ENCODE peak calls at places on chromosomes 11 and 22, in seven cellular contexts. S is MM.1S; I is breast epithelium; C is A549; M is CD8-positive, alpha-beta T cell; J is OCI-LY7; V is BE2C. A is an unnamed sample.

GRCh38 chr22:28017859-28018258 is 98.8 kb upstream of the PITPNB start:
- DNase-seq in S (no peak), I (peak; percentile 38), C (no peak), M (no peak), J (no peak), V (peak; percentile 6), A (no peak)

GRCh38 chr11:27700351-27701261 is at the start of gene BDNF:
- DNase-seq in S (peak; percentile 33), I (no peak), C (peak; percentile 49), M (no peak), J (no peak), V (no peak), A (no peak)

GRCh38 chr11:74806267-74806666 is 57.6 kb downstream of the RNF169 start:
- DNase-seq in S (no peak), I (no peak), C (no peak), M (no peak), J (no peak), V (no peak), A (no peak)

GRCh38 chr22:36182056-36182455 is 19.6 kb downstream of the APOL4 start:
- DNase-seq in S (no peak), I (no peak), C (no peak), M (no peak), J (no peak), V (no peak), A (no peak)

GRCh38 chr11:8567597-8568198 is 26.3 kb downstream of the STK33 start:
- DNase-seq in S (no peak), I (no peak), C (no peak), M (no peak), J (no peak), V (no peak), A (no peak)

GRCh38 chr11:100562102-100562501 is 125.0 kb upstream of the ARHGAP42 start:
- DNase-seq in S (no peak), I (no peak), C (no peak), M (no peak), J (no peak), V (no peak), A (no peak)

GRCh38 chr11:2592559-2593392 is 107.0 kb downstream of the KCNQ1OT1 start:
- DNase-seq in S (no peak), I (no peak), C (no peak), M (peak; percentile 8), J (no peak), V (peak; percentile 1), A (no peak)

GRCh38 chr11:115608976-115609375 is 104.8 kb upstream of the CADM1 start:
- DNase-seq in S (no peak), I (no peak), C (no peak), M (no peak), J (no peak), V (no peak), A (no peak)

GRCh38 chr11:43579171-43579918 is 101.2 kb upstream of the HSD17B12 start:
- DNase-seq in S (no peak), I (no peak), C (peak; percentile 69), M (no peak), J (peak; percentile 35), V (peak; percentile 60), A (no peak)

GRCh38 chr22:20486229-20486628 is 9.4 kb downstream of the KLHL22 start:
- DNase-seq in S (no peak), I (no peak), C (no peak), M (no peak), J (no peak), V (no peak), A (no peak)

GRCh38 chr11:71446942-71447688 is 1.1 kb downstream of the DHCR7 start:
- DNase-seq in S (no peak), I (peak; percentile 51), C (no peak), M (no peak), J (no peak), V (no peak), A (peak; percentile 74)

GRCh38 chr11:61172353-61172752 is 11.1 kb upstream of the VPS37C start:
- DNase-seq in S (no peak), I (no peak), C (no peak), M (no peak), J (no peak), V (no peak), A (no peak)

GRCh38 chr11:12195773-12196172 is 85.4 kb downstream of the MICAL2 start:
- DNase-seq in S (peak; percentile 36), I (no peak), C (no peak), M (peak; percentile 51), J (no peak), V (no peak), A (no peak)

GRCh38 chr11:123532131-123532530 is 102.1 kb downstream of the GRAMD1B start:
- DNase-seq in S (no peak), I (no peak), C (no peak), M (no peak), J (no peak), V (no peak), A (no peak)

GRCh38 chr11:101864098-101864497 is 50.7 kb upstream of the CEP126 start:
- DNase-seq in S (no peak), I (no peak), C (no peak), M (no peak), J (no peak), V (no peak), A (no peak)

GRCh38 chr11:131109256-131109655 is 193.0 kb upstream of the SNX19 start:
- DNase-seq in S (no peak), I (no peak), C (no peak), M (no peak), J (no peak), V (no peak), A (no peak)

GRCh38 chr11:71080239-71081097 is 171.9 kb downstream of the SHANK2 start:
- DNase-seq in S (peak; percentile 65), I (no peak), C (peak; percentile 77), M (peak; percentile 13), J (peak; percentile 68), V (peak; percentile 82), A (no peak)

GRCh38 chr11:93287434-93287833 is 43.1 kb upstream of the DEUP1 start:
- DNase-seq in S (no peak), I (no peak), C (no peak), M (no peak), J (no peak), V (no peak), A (no peak)

GRCh38 chr11:127789887-127790286 is 789.3 kb upstream of the KIRREL3 start:
- DNase-seq in S (peak; percentile 44), I (no peak), C (no peak), M (no peak), J (peak; percentile 8), V (peak; percentile 22), A (no peak)

GRCh38 chr11:95922536-95923440 is 1.1 kb downstream of the MTMR2 start:
- DNase-seq in S (no peak), I (no peak), C (no peak), M (no peak), J (no peak), V (no peak), A (no peak)

GRCh38 chr22:23144432-23144831 is 845 bp upstream of the RAB36 start:
- DNase-seq in S (no peak), I (no peak), C (no peak), M (no peak), J (no peak), V (no peak), A (no peak)
- H3K4me3 ChIP-seq in S (peak overlapping the region; percentile 59), I (peak overlapping the region; percentile 73), C (peak overlapping the region; percentile 56), M (peak overlapping the region; percentile 35), J (peak overlapping the region; percentile 60), V (peak overlapping the region; percentile 57), A (no peak overlapping the region)

GRCh38 chr11:78417175-78417887 is at the start of gene GAB2:
- DNase-seq in S (peak; percentile 31), I (no peak), C (no peak), M (no peak), J (no peak), V (no peak), A (no peak)

GRCh38 chr11:78418584-78419211 is 1.1 kb upstream of the GAB2 start:
- DNase-seq in S (no peak), I (no peak), C (no peak), M (no peak), J (no peak), V (no peak), A (no peak)

GRCh38 chr11:78419327-78419726 is 1.7 kb upstream of the GAB2 start:
- DNase-seq in S (no peak), I (no peak), C (peak; percentile 24), M (no peak), J (no peak), V (no peak), A (peak; percentile 94)

GRCh38 chr11:78416285-78417174 is 1.1 kb downstream of the GAB2 start:
- DNase-seq in S (peak; percentile 78), I (peak; percentile 80), C (peak; percentile 81), M (peak; percentile 82), J (peak; percentile 75), V (peak; percentile 90), A (peak; percentile 95)

GRCh38 chr11:78417888-78418583 is 416 bp upstream of the GAB2 start:
- DNase-seq in S (peak; percentile 84), I (peak; percentile 68), C (peak; percentile 64), M (peak; percentile 74), J (peak; percentile 79), V (peak; percentile 88), A (peak; percentile 75)
- TF ChIP-seq CTCF in S (no peak), I (peak; percentile 7), C (no peak), M (no peak), J (no peak), V (no peak), A (no peak)

DNA sequence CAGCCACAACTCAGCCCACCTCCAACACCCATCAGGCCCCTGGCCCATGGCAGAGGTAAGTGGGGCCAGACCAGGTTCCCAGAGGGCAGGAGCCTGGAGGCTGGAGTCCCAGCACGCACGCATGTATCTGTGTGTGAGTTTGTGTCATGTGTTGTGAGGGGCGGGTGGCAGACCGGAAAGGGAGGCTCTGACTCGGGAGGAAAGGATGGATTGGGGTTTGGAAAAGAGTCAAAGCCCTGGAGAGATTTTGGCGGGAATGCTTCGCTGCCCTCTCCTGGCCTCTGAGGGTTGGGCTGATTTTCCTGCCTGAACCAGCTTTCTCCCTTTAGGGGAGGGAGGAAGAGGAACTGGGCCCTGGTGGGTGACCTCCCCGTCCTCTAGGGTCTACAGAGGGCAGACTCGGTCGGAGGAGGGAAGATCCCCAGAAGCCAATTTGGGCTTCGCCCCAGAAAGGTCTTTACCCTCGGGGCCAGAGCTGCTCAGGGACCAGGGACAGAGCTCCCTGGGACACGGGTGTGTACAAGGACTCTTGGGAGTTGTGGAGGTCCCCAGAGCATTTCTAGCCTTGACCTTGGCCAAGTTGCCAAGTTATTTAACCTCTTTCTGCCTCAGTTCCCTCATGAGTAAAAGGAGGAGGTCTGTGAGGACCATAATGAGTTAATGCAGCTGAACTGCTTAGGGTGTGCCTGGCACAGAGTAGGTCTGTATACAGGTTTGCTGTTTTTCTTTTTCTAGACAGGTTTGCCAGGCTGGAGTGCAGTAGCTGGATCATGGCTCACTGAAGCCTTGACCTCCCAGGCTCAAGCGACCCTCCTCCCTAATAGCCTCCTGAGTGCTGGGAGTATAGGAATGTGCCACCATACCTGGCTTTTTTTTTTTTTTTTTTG is 6.9 kb downstream of the C11orf68 start:
- DNase-seq in S (no peak), I (no peak), C (peak; percentile 68), M (no peak), J (no peak), V (peak; percentile 60), A (no peak)
- H3K4me1 ChIP-seq in S (peaks cover 11% of the 10 kb centered on the region), I (peaks cover 9% of the 10 kb centered on the region), C (peaks cover 61% of the 10 kb centered on the region), M (peaks cover 13% of the 10 kb centered on the region), J (no peaks in the 10 kb centered on the region), V (peaks cover 14% of the 10 kb centered on the region), A (no peaks in the 10 kb centered on the region)

DNA sequence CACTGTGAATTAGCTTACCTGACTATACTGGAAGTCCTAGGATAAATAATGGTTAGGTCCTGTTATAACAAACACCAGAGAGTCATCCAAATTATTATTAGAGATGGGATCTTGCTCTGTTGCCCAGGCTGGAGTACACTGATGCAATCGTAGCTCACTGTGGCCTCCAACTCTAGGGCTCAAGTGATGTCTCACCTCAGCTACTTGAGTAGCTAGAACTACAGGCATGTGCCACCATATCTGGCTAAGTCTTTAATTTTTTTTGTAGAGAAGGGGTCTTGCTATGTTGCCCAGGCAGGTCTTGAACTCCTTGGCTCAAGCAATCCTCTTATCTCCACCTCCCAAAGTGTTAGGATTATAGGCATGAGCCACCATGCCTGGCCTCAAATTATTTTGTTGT is 37.2 kb downstream of the OSBP start:
- DNase-seq in S (no peak), I (no peak), C (no peak), M (no peak), J (no peak), V (no peak), A (no peak)
- H3K4me3 ChIP-seq in S (no peak overlapping the region), I (no peak overlapping the region), C (no peak overlapping the region), M (no peak overlapping the region), J (no peak overlapping the region), V (no peak overlapping the region), A (no peak overlapping the region)

A was measured in right atrium auricular region.